ENCODE peak calls at places on chromosomes 12 and 14, in six cellular contexts. U is Calu3, O is Peyer's patch, K is fibroblast of pulmonary artery, A is choroid plexus epithelial cell, T is mesothelial cell of epicardium. B is an unnamed sample.
A peak's percentile ranks its signal among the peaks of the same experiment; 100 is the strongest.

GRCh38 chr14:70188292-70188607 is 501 bp downstream of the SLC8A3 start:
- DNase-seq in T (no peak), O (no peak), A (peak; percentile 7), U (no peak), K (no peak), B (no peak)

GRCh38 chr14:92914087-92914656 is 8.8 kb upstream of the CHGA start:
- DNase-seq in T (no peak), A (peak; percentile 19), O (no peak), U (peak; percentile 37), K (peak; percentile 27), B (no peak)

GRCh38 chr14:50082784-50083466 is 33.4 kb downstream of the VCPKMT start:
- DNase-seq in K (no peak), T (no peak), U (no peak), A (peak; percentile 70), O (peak; percentile 92), B (no peak)

GRCh38 chr14:100076630-100077029 is 11.4 kb downstream of the EVL start:
- DNase-seq in O (no peak), U (no peak), A (peak; percentile 69), T (no peak), K (peak; percentile 78), B (peak; percentile 35)

GRCh38 chr12:30975581-30975980 is 49.0 kb downstream of the TSPAN11 start:
- DNase-seq in A (no peak), K (no peak), T (no peak), O (no peak), U (no peak), B (no peak)

GRCh38 chr12:12685305-12685704 is 10.7 kb downstream of the GPR19 start:
- DNase-seq in T (no peak), O (no peak), K (no peak), A (no peak), U (no peak), B (no peak)

GRCh38 chr12:123715151-123715676 is 3.1 kb downstream of the ATP6V0A2 start:
- DNase-seq in T (no peak), U (no peak), K (no peak), O (no peak), A (peak; percentile 4), B (no peak)

GRCh38 chr12:1581973-1582708 is 12.2 kb downstream of the FBXL14 start:
- DNase-seq in A (no peak), U (no peak), O (no peak), K (no peak), T (no peak), B (no peak)

GRCh38 chr14:69069020-69069421 is 83.9 kb downstream of the DCAF5 start:
- DNase-seq in K (peak; percentile 56), A (peak; percentile 83), T (no peak), O (no peak), U (no peak), B (no peak)

GRCh38 chr14:61184117-61184516 is 97.0 kb downstream of the TMEM30B start:
- DNase-seq in A (peak; percentile 95), T (no peak), O (no peak), U (no peak), K (peak; percentile 86), B (no peak)

DNA sequence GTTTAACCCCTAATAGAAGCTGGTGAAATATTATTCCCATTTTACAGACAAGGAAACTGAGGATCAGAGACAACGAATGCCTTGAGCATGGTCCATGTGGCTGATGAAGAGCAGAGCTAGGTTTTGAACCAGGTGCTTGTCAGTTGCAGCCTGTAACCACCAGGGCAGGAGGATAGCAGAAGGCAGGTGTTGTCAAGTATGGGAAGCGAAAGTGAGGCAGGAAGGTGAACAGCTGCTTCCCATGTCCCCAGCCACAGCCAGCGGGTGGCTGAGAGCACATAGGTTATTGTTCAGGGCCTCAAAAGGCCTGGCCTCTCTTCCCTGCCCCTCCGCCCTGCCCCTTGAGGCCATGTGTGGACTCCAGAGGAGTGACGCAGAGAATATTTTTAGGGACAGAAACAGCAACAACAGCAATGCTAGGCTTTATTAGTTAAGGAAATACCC is 39.6 kb downstream of the IQSEC3 start:
- DNase-seq in T (no peak), K (no peak), O (peak; percentile 71), A (no peak), U (no peak), B (peak; percentile 32)
- TF ChIP-seq CTCF in T (peak; percentile 22), K (no peak), O (peak; percentile 16), A (peak; percentile 6), U (peak; percentile 17), B (peak; percentile 41)

DNA sequence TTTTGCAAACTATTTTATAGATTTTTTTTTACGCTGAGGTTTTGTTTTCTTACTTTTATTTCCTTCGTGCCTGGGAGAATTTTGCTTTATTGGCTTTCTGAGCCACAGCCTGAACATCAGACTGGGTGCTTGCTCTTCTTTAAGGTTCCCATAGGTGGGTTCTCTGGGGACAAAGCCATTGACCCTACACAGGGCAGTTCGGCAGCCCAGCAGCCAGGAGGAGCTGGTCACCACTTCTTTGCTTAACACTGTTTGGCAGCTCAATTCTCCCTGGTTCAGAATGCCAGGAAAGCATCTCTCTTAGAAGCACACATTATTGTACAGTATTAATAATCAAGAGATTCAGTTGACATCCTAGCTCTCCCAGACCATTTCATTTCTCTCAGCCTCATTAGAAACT is 140.8 kb upstream of the NEDD1 start:
- DNase-seq in K (no peak), T (no peak), U (peak; percentile 9), O (no peak), A (peak; percentile 5), B (no peak)
- TF ChIP-seq CTCF in K (peak; percentile 16), T (no peak), U (no peak), O (no peak), A (peak; percentile 36), B (no peak)

DNA sequence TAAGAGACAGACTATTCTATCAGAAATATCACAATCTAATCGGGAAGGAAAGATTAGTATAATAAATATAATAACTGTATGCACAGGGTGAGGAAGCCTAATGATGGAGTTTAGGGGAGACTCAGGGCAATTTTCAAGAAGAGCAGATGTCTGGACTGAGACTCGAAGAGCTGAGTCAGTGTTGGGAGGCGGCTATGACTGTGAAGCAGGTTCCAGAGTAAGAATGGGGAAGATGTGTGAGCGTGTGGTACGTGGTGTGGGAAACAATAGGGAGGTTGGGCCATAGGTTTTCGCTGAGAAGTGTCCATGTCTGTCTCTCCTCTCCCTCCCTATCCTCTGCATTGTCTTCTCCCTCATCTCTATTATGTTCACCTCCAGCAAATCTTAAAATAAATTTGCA is 85.6 kb downstream of the LMO3 start:
- DNase-seq in T (no peak), K (no peak), U (no peak), O (no peak), A (no peak), B (no peak)
- TF ChIP-seq CTCF in T (no peak), K (no peak), U (no peak), O (no peak), A (no peak), B (no peak)

DNA sequence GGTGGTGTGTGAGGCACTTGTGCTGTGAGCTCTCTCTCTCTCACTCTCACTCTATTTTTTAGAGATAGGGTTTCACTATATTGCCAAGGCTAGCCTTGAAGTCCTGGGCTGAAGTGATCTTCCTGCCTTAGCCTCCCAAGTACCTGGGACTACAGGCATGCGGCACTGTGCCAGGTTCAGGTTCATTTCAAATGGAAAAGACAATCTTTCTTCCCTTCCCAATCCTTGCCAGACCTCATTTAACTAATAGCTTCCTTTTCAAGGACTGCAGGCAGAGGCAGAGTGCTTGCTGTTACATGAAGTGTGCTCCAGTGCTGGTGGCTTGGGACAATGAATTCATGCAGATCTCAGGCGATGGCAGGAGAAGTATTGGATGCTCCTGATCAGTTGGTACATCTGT is 73.2 kb upstream of the BICD1 start:
- DNase-seq in A (no peak), K (no peak), T (no peak), U (no peak), O (no peak), B (no peak)
- TF ChIP-seq CTCF in A (no peak), K (no peak), T (no peak), U (no peak), O (no peak), B (no peak)

DNA sequence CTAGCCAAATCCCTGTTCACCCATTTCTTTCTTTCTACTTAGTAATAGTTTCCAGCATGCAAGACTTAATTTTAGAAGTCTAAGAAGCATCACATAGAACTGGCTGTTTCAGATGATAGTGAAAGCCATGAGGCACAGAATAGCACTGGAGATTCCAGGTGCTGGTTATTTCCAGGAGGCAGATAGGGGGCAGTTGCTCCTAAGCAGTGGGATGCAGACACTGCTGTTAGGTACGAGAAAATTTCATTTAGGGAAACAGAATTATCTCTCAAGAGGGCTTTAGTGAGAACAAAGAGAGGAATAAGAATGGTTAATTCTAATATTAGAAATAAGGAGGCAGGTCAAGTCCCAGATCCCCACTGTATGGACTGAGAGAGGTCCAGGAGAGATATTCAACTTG is 3.6 kb upstream of the MDGA2 start:
- DNase-seq in K (no peak), T (no peak), A (no peak), U (no peak), O (no peak), B (no peak)
- TF ChIP-seq CTCF in K (no peak), T (no peak), A (no peak), U (no peak), O (no peak), B (no peak)

DNA sequence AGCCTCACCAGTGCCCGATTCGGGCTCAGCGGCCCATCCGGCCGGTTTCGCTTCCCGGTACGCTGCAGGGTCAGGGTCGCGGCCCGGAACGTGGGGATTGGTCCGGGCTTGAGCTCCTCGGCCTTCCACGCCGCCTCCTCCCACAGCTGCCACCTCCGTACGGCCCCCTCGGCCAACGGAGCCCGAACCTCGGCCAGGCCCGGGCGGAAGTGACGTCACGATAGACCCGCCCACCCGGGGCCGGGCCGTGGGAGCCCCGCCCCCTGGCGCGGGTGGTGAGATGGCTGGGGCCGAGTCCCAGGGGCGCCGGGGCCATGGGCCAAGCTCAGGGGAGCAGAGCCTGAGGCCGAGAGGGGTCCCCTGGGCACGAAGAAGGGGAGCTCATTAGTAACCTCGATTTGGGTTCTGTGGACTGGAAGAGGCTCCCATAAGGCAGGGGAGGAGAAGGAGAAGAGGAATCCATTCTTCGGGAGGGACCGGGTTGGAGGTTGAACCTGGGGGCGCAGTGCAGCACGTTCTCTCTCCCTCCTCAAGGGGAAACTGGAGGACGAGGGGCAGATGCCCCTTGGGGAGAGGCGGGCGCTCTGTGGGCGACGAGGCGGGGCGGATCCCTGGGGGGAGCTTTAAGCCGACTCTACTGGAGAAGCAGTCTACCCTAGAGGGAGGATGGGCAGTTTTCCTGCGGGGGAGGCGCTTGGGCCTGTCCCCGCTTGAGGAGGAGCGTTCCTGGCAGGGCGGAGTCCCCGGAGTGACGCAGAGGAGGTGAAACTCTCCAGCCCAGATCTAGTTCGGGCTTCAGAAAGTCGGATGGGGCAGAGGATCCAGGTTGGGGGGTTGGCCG is at the start of gene MLF2:
- DNase-seq in T (peak; percentile 85), U (peak; percentile 98), O (peak; percentile 99), K (peak; percentile 99), A (peak; percentile 100), B (peak; percentile 98)
- TF ChIP-seq CTCF in T (peak; percentile 92), U (peak; percentile 90), O (no peak), K (no peak), A (no peak), B (no peak)

GRCh38 chr14:83071888-83072501 is 1538.3 kb upstream of the SEL1L start:
- DNase-seq in U (peak; percentile 1), A (peak; percentile 38), T (no peak), O (no peak), K (no peak), B (no peak)
- TF ChIP-seq CTCF in U (peak; percentile 22), A (peak; percentile 39), T (peak; percentile 81), O (no peak), K (no peak), B (no peak)